ENCODE peak calls at places on chromosome 14, in seven cellular contexts. O is GM12892; R is activated CD4-positive, alpha-beta memory T cell treated with anti-CD3 and anti-CD28 coated beads for 36 hours; U is 8988T; P is cardiac muscle cell; Z is WTC11; Q is LoVo. N is an unnamed sample.
A peak's percentile ranks its signal among the peaks of the same experiment; 100 is the strongest.

GRCh38 chr14:49581961-49582210 is 4.3 kb downstream of the RPS29 start:
- DNase-seq in U (no peak), R (no peak), Q (no peak), Z (no peak), P (no peak), O (no peak), N (no peak)

GRCh38 chr14:57089901-57090300 is 178.8 kb downstream of the EXOC5 start:
- DNase-seq in R (no peak), Q (no peak), Z (no peak), U (no peak), O (no peak), P (no peak), N (no peak)

GRCh38 chr14:73896521-73896920 is 9.9 kb downstream of the ZNF410 start:
- DNase-seq in O (no peak), P (peak; percentile 40), U (no peak), Z (no peak), Q (no peak), R (no peak), N (no peak)

GRCh38 chr14:53932966-53933365 is 23.7 kb downstream of the BMP4 start:
- DNase-seq in Z (no peak), P (no peak), U (no peak), R (no peak), O (no peak), Q (no peak), N (no peak)

GRCh38 chr14:60650382-60650961 is 1.2 kb upstream of the SIX1 start:
- DNase-seq in P (no peak), Z (no peak), U (no peak), O (no peak), R (no peak), Q (no peak), N (no peak)

GRCh38 chr14:34662558-34663088 is 32.7 kb upstream of the SNX6 start:
- DNase-seq in P (peak; percentile 27), U (no peak), R (no peak), Z (no peak), Q (no peak), O (no peak), N (no peak)

GRCh38 chr14:94126419-94126677 is 3.1 kb downstream of the IFI27L2 start:
- DNase-seq in P (no peak), Z (no peak), Q (no peak), R (no peak), U (no peak), O (no peak), N (no peak)

GRCh38 chr14:87108726-87109125 is 884.3 kb downstream of the GALC start:
- DNase-seq in O (no peak), Z (no peak), R (no peak), P (peak; percentile 38), U (no peak), Q (no peak), N (no peak)

GRCh38 chr14:20688167-20688839 is at the start of gene ANG:
- DNase-seq in P (no peak), Q (no peak), Z (no peak), U (no peak), R (no peak), O (no peak), N (no peak)

GRCh38 chr14:73661872-73662271 is 17.1 kb downstream of the DNAL1 start:
- DNase-seq in O (no peak), U (no peak), Z (no peak), P (no peak), R (no peak), Q (no peak), N (no peak)

GRCh38 chr14:99064262-99064954 is 207.6 kb downstream of the BCL11B start:
- DNase-seq in P (peak; percentile 2), R (no peak), Q (no peak), Z (no peak), U (no peak), O (no peak), N (no peak)

GRCh38 chr14:60311417-60311816 is 62.4 kb downstream of the PPM1A start:
- DNase-seq in Z (no peak), R (no peak), Q (no peak), P (peak; percentile 66), O (no peak), U (no peak), N (peak; percentile 43)

GRCh38 chr14:61573321-61573720 is 122.0 kb upstream of the HIF1A start:
- DNase-seq in Z (no peak), Q (no peak), U (no peak), P (no peak), O (no peak), R (no peak), N (no peak)

GRCh38 chr14:97073622-97074021 is 276.4 kb downstream of the VRK1 start:
- DNase-seq in U (no peak), Z (no peak), O (no peak), P (no peak), R (no peak), Q (no peak), N (no peak)

GRCh38 chr14:92108345-92109254 is 2.2 kb upstream of the ATXN3 start:
- DNase-seq in O (no peak), U (no peak), Q (no peak), Z (peak; percentile 48), P (peak; percentile 10), R (peak; percentile 36), N (peak; percentile 64)

GRCh38 chr14:43471595-43471994 is 1035.5 kb downstream of the FSCB start:
- DNase-seq in Q (no peak), R (no peak), U (no peak), O (no peak), P (no peak), Z (no peak), N (no peak)

GRCh38 chr14:21267886-21268611 is 1.2 kb downstream of the HNRNPC start:
- DNase-seq in O (no peak), P (peak; percentile 47), R (no peak), Z (no peak), Q (no peak), U (no peak), N (no peak)

GRCh38 chr14:36394593-36394992 is 74.2 kb upstream of the MBIP start:
- DNase-seq in P (no peak), Z (no peak), R (no peak), U (no peak), Q (no peak), O (no peak), N (no peak)

GRCh38 chr14:76486251-76486743 is 110.4 kb downstream of the ESRRB start:
- DNase-seq in U (no peak), O (no peak), Z (no peak), P (no peak), Q (no peak), R (no peak), N (peak; percentile 93)

GRCh38 chr14:72812292-72812851 is 81.5 kb downstream of the DPF3 start:
- DNase-seq in Q (no peak), O (no peak), Z (peak; percentile 27), U (no peak), P (no peak), R (no peak), N (no peak)

GRCh38 chr14:103518416-103519042 is 4.1 kb downstream of the CKB start:
- DNase-seq in O (peak; percentile 89), Q (peak; percentile 50), R (peak; percentile 66), Z (peak; percentile 89), U (peak; percentile 98), P (peak; percentile 55), N (peak; percentile 83)

GRCh38 chr14:102297436-102298170 is 7.4 kb downstream of the MOK start:
- DNase-seq in Q (no peak), R (no peak), P (no peak), Z (no peak), O (no peak), U (no peak), N (no peak)

GRCh38 chr14:69755784-69756183 is 11.2 kb upstream of the SRSF5 start:
- DNase-seq in O (no peak), U (no peak), Z (no peak), P (no peak), Q (no peak), R (no peak), N (no peak)

GRCh38 chr14:77825895-77826519 is 26.1 kb downstream of the ADCK1 start:
- DNase-seq in P (no peak), O (no peak), U (no peak), Z (no peak), Q (no peak), R (no peak), N (no peak)

GRCh38 chr14:35669782-35670181 is 135.8 kb downstream of the INSM2 start:
- DNase-seq in O (no peak), Z (no peak), U (no peak), Q (peak; percentile 77), P (no peak), R (no peak), N (no peak)

GRCh38 chr14:64755661-64756265 is 51.5 kb downstream of the PLEKHG3 start:
- DNase-seq in U (no peak), Z (no peak), R (peak; percentile 91), P (no peak), Q (peak; percentile 56), O (no peak), N (no peak)

GRCh38 chr14:95891742-95892141 is 15.1 kb downstream of the TUNAR start:
- DNase-seq in Z (no peak), R (no peak), Q (peak; percentile 9), P (no peak), O (no peak), U (no peak), N (no peak)

GRCh38 chr14:105162374-105162979 is 6.1 kb downstream of the JAG2 start:
- DNase-seq in O (no peak), Q (no peak), P (no peak), U (no peak), R (no peak), Z (no peak), N (no peak)

GRCh38 chr14:21097616-21098133 is 780 bp downstream of the ZNF219 start:
- DNase-seq in P (no peak), O (no peak), Q (no peak), Z (peak; percentile 62), R (peak; percentile 30), U (no peak), N (no peak)

GRCh38 chr14:44778562-44778961 is 183.2 kb downstream of the KLHL28 start:
- DNase-seq in O (no peak), Z (no peak), P (peak; percentile 92), R (no peak), Q (no peak), U (no peak), N (no peak)

GRCh38 chr14:105710119-105711057 is 184.0 kb downstream of the TMEM121 start:
- DNase-seq in P (no peak), Q (no peak), O (no peak), R (no peak), U (no peak), Z (no peak), N (peak; percentile 74)